ENCODE peak calls at places on chromosome 18, in five cellular contexts. Q is fibroblast of the aortic adventitia, L is HEK293T, Y is EL, R is bronchial epithelial cell. F is an unnamed sample.

GRCh38 chr18:59951591-59951990 is 51.8 kb downstream of the PMAIP1 start:
- DNase-seq in Q (no peak), L (no peak), Y (no peak), R (peak; percentile 95), F (no peak)

GRCh38 chr18:78986018-78986481 is 6.4 kb downstream of the SALL3 start:
- DNase-seq in Q (no peak), L (peak; percentile 46), Y (no peak), R (peak; percentile 12), F (peak; percentile 61)

GRCh38 chr18:44130365-44130942 is 550.2 kb upstream of the SETBP1 start:
- DNase-seq in Q (peak; percentile 50), L (peak; percentile 21), Y (peak; percentile 23), R (peak; percentile 40), F (peak; percentile 51)

GRCh38 chr18:76699923-76700322 is 122.4 kb upstream of the ZNF236 start:
- DNase-seq in Q (no peak), L (no peak), Y (no peak), R (no peak), F (no peak)

GRCh38 chr18:79121746-79122474 is 52.7 kb downstream of the ATP9B start:
- DNase-seq in Q (peak; percentile 72), L (no peak), Y (no peak), R (peak; percentile 49), F (no peak)

GRCh38 chr18:76654536-76654935 is 159.5 kb upstream of the ZNF516 start:
- DNase-seq in Q (no peak), L (no peak), Y (no peak), R (no peak), F (no peak)

GRCh38 chr18:70288171-70288850 is 534 bp upstream of the SOCS6 start:
- DNase-seq in Q (peak; percentile 39), L (peak; percentile 18), Y (peak; percentile 55), R (no peak), F (peak; percentile 55)

GRCh38 chr18:32576296-32576916 is 105.7 kb upstream of the GAREM1 start:
- DNase-seq in Q (peak; percentile 10), L (peak; percentile 78), Y (no peak), R (peak; percentile 9), F (peak; percentile 64)

GRCh38 chr18:59052965-59053960 is 86.4 kb upstream of the SEC11C start:
- DNase-seq in Q (peak; percentile 75), L (no peak), Y (no peak), R (no peak), F (no peak)

GRCh38 chr18:23857756-23858155 is 156.8 kb upstream of the TTC39C start:
- DNase-seq in Q (no peak), L (no peak), Y (peak; percentile 50), R (peak; percentile 90), F (no peak)

GRCh38 chr18:8808001-8808400 is 102.6 kb downstream of the MTCL1 start:
- DNase-seq in Q (no peak), L (no peak), Y (peak; percentile 85), R (no peak), F (no peak)

GRCh38 chr18:8627107-8627472 is 17.9 kb downstream of the RAB12 start:
- DNase-seq in Q (no peak), L (no peak), Y (no peak), R (no peak), F (no peak)

GRCh38 chr18:61992285-61992684 is 99.5 kb upstream of the RNF152 start:
- DNase-seq in Q (peak; percentile 85), L (no peak), Y (peak; percentile 90), R (peak; percentile 89), F (no peak)

GRCh38 chr18:34707670-34708069 is 2.4 kb upstream of the DTNA start:
- DNase-seq in Q (peak; percentile 97), L (peak; percentile 62), Y (peak; percentile 93), R (peak; percentile 90), F (no peak)

GRCh38 chr18:75524852-75525251 is 97.3 kb upstream of the SMIM21 start:
- DNase-seq in Q (no peak), L (no peak), Y (no peak), R (no peak), F (no peak)

GRCh38 chr18:75456277-75456676 is 28.8 kb upstream of the SMIM21 start:
- DNase-seq in Q (no peak), L (no peak), Y (no peak), R (no peak), F (no peak)

GRCh38 chr18:59268722-59269562 is 4.3 kb downstream of the RAX start:
- DNase-seq in Q (no peak), L (peak; percentile 55), Y (no peak), R (no peak), F (peak; percentile 81)

GRCh38 chr18:57664600-57665165 is 43.0 kb upstream of the NARS1 start:
- DNase-seq in Q (no peak), L (no peak), Y (no peak), R (no peak), F (no peak)

GRCh38 chr18:11925800-11926481 is 17.8 kb upstream of the MPPE1 start:
- DNase-seq in Q (no peak), L (no peak), Y (no peak), R (no peak), F (no peak)

GRCh38 chr18:47204908-47205522 is 28.9 kb upstream of the IER3IP1 start:
- DNase-seq in Q (peak; percentile 52), L (peak; percentile 39), Y (peak; percentile 37), R (peak; percentile 34), F (peak; percentile 71)

GRCh38 chr18:44852818-44853217 is 172.1 kb downstream of the SETBP1 start:
- DNase-seq in Q (peak; percentile 39), L (no peak), Y (no peak), R (no peak), F (no peak)

GRCh38 chr18:78972385-78972918 is 7.2 kb upstream of the SALL3 start:
- DNase-seq in Q (no peak), L (no peak), Y (no peak), R (no peak), F (no peak)

F was measured in endothelial cell.